ENCODE peak calls at places on chromosome 20, in nine cellular contexts. D is LNCaP clone FGC; H is neural progenitor cell; J is cardiac fibroblast; G is fibroblast of lung; N is fibroblast of pulmonary artery; T is PC-3; W is endodermal cell; L is CD8-positive, alpha-beta memory T cell. I is an unnamed sample.
A peak's percentile ranks its signal among the peaks of the same experiment; 100 is the strongest.

GRCh38 chr20:44204156-44204831 is 6.3 kb downstream of the OSER1 start:
- DNase-seq in D (peak; percentile 99), H (no peak), J (peak; percentile 95), G (peak; percentile 97), N (peak; percentile 93), T (peak; percentile 99), W (no peak), L (no peak), I (peak; percentile 95)

GRCh38 chr20:33299111-33299603 is 16.1 kb downstream of the BPIFB1 start:
- DNase-seq in D (peak; percentile 4), H (peak; percentile 88), J (peak; percentile 60), G (peak; percentile 15), N (peak; percentile 52), T (peak; percentile 81), W (peak; percentile 97), L (peak; percentile 60), I (peak; percentile 51)

GRCh38 chr20:56656632-56657031 is 27.5 kb downstream of the TFAP2C start:
- DNase-seq in D (no peak), H (no peak), J (no peak), G (no peak), N (no peak), T (no peak), W (no peak), L (no peak), I (no peak)

GRCh38 chr20:10985536-10985935 is 311.7 kb upstream of the JAG1 start:
- DNase-seq in D (no peak), H (no peak), J (peak; percentile 85), G (peak; percentile 70), N (peak; percentile 83), T (peak; percentile 16), W (no peak), L (no peak), I (peak; percentile 85)

GRCh38 chr20:297098-297924 is at the start of gene ZCCHC3:
- DNase-seq in D (peak; percentile 71), H (peak; percentile 96), J (peak; percentile 94), G (peak; percentile 93), N (peak; percentile 98), T (peak; percentile 96), W (peak; percentile 94), L (peak; percentile 75), I (peak; percentile 95)

GRCh38 chr20:8242827-8243764 is 111.0 kb downstream of the PLCB1 start:
- DNase-seq in D (no peak), H (no peak), J (peak; percentile 43), G (no peak), N (peak; percentile 61), T (no peak), W (no peak), L (no peak), I (peak; percentile 89)

GRCh38 chr20:39089029-39089428 is 126.9 kb downstream of the DHX35 start:
- DNase-seq in D (no peak), H (no peak), J (no peak), G (no peak), N (no peak), T (no peak), W (no peak), L (no peak), I (no peak)

GRCh38 chr20:24829649-24830370 is 119.3 kb upstream of the CST7 start:
- DNase-seq in D (no peak), H (no peak), J (no peak), G (no peak), N (no peak), T (no peak), W (no peak), L (no peak), I (no peak)

GRCh38 chr20:47818996-47819609 is 33.8 kb upstream of the SULF2 start:
- DNase-seq in D (no peak), H (peak; percentile 66), J (no peak), G (no peak), N (no peak), T (no peak), W (peak; percentile 78), L (no peak), I (no peak)

GRCh38 chr20:2658414-2659354 is 5.3 kb downstream of the IDH3B start:
- DNase-seq in D (no peak), H (no peak), J (no peak), G (no peak), N (no peak), T (peak; percentile 36), W (peak; percentile 63), L (no peak), I (no peak)

GRCh38 chr20:31644701-31645100 is 7.0 kb downstream of the COX4I2 start:
- DNase-seq in D (no peak), H (no peak), J (no peak), G (no peak), N (no peak), T (no peak), W (no peak), L (no peak), I (no peak)

GRCh38 chr20:46070215-46070910 is 19.4 kb downstream of the NCOA5 start:
- DNase-seq in D (no peak), H (no peak), J (peak; percentile 86), G (peak; percentile 90), N (peak; percentile 75), T (peak; percentile 37), W (peak; percentile 24), L (no peak), I (peak; percentile 85)

GRCh38 chr20:50276119-50277063 is 85.8 kb downstream of the CEBPB start:
- DNase-seq in D (no peak), H (no peak), J (no peak), G (no peak), N (no peak), T (no peak), W (no peak), L (no peak), I (no peak)

GRCh38 chr20:10445758-10446157 is 10.7 kb downstream of the SLX4IP start:
- DNase-seq in D (no peak), H (no peak), J (no peak), G (no peak), N (no peak), T (no peak), W (no peak), L (no peak), I (no peak)

GRCh38 chr20:41616228-41616627 is 1.9 kb downstream of the CHD6 start:
- DNase-seq in D (no peak), H (no peak), J (peak; percentile 10), G (no peak), N (peak; percentile 33), T (no peak), W (no peak), L (no peak), I (peak; percentile 37)

GRCh38 chr20:50438986-50439407 is 71.2 kb upstream of the PTPN1 start:
- DNase-seq in D (no peak), H (no peak), J (peak; percentile 90), G (peak; percentile 74), N (no peak), T (peak; percentile 99), W (peak; percentile 62), L (no peak), I (peak; percentile 43)

GRCh38 chr20:23061713-23062561 is 12.5 kb upstream of the THBD start:
- DNase-seq in D (no peak), H (peak; percentile 16), J (peak; percentile 87), G (peak; percentile 68), N (peak; percentile 89), T (peak; percentile 73), W (peak; percentile 75), L (no peak), I (peak; percentile 91)

GRCh38 chr20:57841297-57841866 is 131.6 kb upstream of the PMEPA1 start:
- DNase-seq in D (no peak), H (no peak), J (no peak), G (no peak), N (no peak), T (no peak), W (no peak), L (no peak), I (no peak)
- H3K4me3 ChIP-seq in D (no peak overlapping the region), H (no peak overlapping the region), J (no peak overlapping the region), G (no peak overlapping the region), N (no peak overlapping the region), T (no peak overlapping the region), W (no peak overlapping the region), L (no peak overlapping the region), I (no peak overlapping the region)

DNA sequence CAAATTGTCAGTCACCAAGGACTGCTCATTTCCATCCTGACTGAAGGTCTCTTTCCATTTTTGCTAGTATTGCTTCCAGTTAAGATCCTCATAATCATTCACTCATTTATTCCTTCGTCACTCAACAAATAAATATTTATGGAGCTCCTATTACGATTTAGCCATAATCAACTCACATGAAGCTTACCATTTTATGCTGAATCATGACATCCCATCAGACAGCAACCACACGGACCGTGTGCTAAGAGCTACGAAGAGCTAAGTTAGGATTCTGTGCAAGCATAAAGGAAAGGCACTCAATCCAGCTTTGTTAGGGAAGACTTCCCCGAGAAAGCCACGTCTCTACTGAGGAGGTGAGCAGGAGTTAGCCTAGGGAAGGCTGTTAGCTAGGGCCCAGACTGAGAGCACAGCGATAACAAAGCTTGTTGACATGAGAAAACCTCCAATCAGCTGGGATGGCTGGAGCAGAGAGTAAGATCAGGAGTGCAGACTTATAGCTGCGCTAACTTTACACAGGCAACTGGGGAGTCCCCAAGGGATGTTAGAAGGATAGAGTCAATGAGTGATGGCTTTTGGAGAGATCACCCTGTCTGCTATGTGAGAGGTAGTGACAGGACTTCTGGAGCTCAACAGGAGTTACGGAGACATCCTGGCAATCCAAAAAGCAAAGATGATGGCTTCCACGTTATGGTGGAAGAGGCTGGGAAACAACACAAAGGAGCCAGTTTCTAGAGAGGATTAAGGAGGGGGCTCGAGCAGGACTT is 2.6 kb upstream of the GID8 start:
- DNase-seq in D (no peak), H (no peak), J (no peak), G (no peak), N (no peak), T (no peak), W (no peak), L (no peak), I (no peak)
- H3K4me3 ChIP-seq in D (no peak overlapping the region), H (peak overlapping the region; percentile 81), J (no peak overlapping the region), G (no peak overlapping the region), N (no peak overlapping the region), T (peak overlapping the region; percentile 99), W (peak overlapping the region; percentile 97), L (no peak overlapping the region), I (no peak overlapping the region)

GRCh38 chr20:3798405-3798768 is 2.3 kb downstream of the CDC25B start:
- DNase-seq in D (no peak), H (no peak), J (no peak), G (no peak), N (no peak), T (no peak), W (no peak), L (no peak), I (no peak)
- H3K4me3 ChIP-seq in D (no peak overlapping the region), H (no peak overlapping the region), J (peak overlapping the region; percentile 83), G (peak overlapping the region; percentile 97), N (peak overlapping the region; percentile 93), T (peak overlapping the region; percentile 99), W (no peak overlapping the region), L (peak overlapping the region; percentile 88), I (peak overlapping the region; percentile 96)

GRCh38 chr20:35908007-35908406 is 46.3 kb downstream of the SCAND1 start:
- DNase-seq in D (no peak), H (no peak), J (no peak), G (no peak), N (no peak), T (no peak), W (peak; percentile 59), L (no peak), I (no peak)
- H3K4me3 ChIP-seq in D (no peak overlapping the region), H (no peak overlapping the region), J (no peak overlapping the region), G (no peak overlapping the region), N (no peak overlapping the region), T (no peak overlapping the region), W (no peak overlapping the region), L (no peak overlapping the region), I (no peak overlapping the region)

GRCh38 chr20:36473164-36473563 is 68.2 kb upstream of the MYL9 start:
- DNase-seq in D (no peak), H (no peak), J (no peak), G (no peak), N (no peak), T (no peak), W (no peak), L (no peak), I (no peak)
- H3K4me3 ChIP-seq in D (no peak overlapping the region), H (no peak overlapping the region), J (no peak overlapping the region), G (no peak overlapping the region), N (no peak overlapping the region), T (no peak overlapping the region), W (no peak overlapping the region), L (peak overlapping the region; percentile 45), I (no peak overlapping the region)